ENCODE peak calls at places on chromosomes 3 and 15, in nine cellular contexts. E is ELF-1, L is NCI-H1105, O is EL, Q is right cardiac atrium, B is omental fat pad, G is GM04504, Z is hypothalamus, P is glomerular endothelial cell. F is an unnamed sample.

GRCh38 chr3:175266993-175267960 is 408.1 kb downstream of the NAALADL2 start:
- DNase-seq in L (no peak), E (no peak), O (peak), Z (no peak), P (no peak), Q (no peak), B (no peak), G (peak), F (no peak)

GRCh38 chr15:56587686-56588085 is 122.7 kb upstream of the MNS1 start:
- DNase-seq in E (no peak), O (peak), Q (no peak), Z (no peak), P (no peak), B (no peak), G (no peak), L (no peak), F (no peak)

GRCh38 chr3:142929109-142929508 is 34.4 kb downstream of the PAQR9 start:
- DNase-seq in B (no peak), Z (no peak), Q (peak), O (peak), P (no peak), G (no peak), E (peak), L (no peak), F (no peak)

GRCh38 chr15:60396100-60396499 is 1.7 kb downstream of the ANXA2 start:
- DNase-seq in O (peak), B (no peak), E (peak), Q (peak), G (no peak), L (no peak), Z (no peak), P (no peak), F (no peak)

GRCh38 chr3:170864525-170865208 is 5.3 kb downstream of the RPL22L1 start:
- DNase-seq in E (peak), Z (no peak), B (no peak), P (no peak), Q (no peak), O (peak), G (no peak), L (no peak), F (no peak)

GRCh38 chr3:53796161-53796560 is 50.1 kb downstream of the CHDH start:
- DNase-seq in P (no peak), Q (peak), O (no peak), B (no peak), G (no peak), Z (no peak), E (no peak), L (no peak), F (peak)

GRCh38 chr3:176032043-176032442 is 1165.2 kb downstream of the TBL1XR1 start:
- DNase-seq in E (no peak), L (no peak), P (no peak), O (peak), B (no peak), G (no peak), Z (no peak), Q (no peak), F (no peak)

GRCh38 chr3:86988235-86988634 is 2.7 kb downstream of the VGLL3 start:
- DNase-seq in P (no peak), Z (no peak), O (peak), E (no peak), Q (no peak), G (no peak), B (no peak), L (no peak), F (no peak)

GRCh38 chr3:46378426-46378942 is 7.7 kb downstream of the CCR5 start:
- DNase-seq in Q (peak), Z (peak), B (no peak), E (peak), O (peak), L (no peak), G (no peak), P (no peak), F (peak)

GRCh38 chr15:90425726-90426346 is 37.8 kb downstream of the IQGAP1 start:
- DNase-seq in Z (no peak), E (no peak), B (no peak), G (no peak), L (no peak), P (no peak), O (no peak), Q (no peak), F (no peak)

GRCh38 chr15:61687651-61688050 is 372.6 kb downstream of the VPS13C start:
- DNase-seq in E (no peak), Q (no peak), G (no peak), P (no peak), O (no peak), Z (no peak), L (no peak), B (no peak), F (no peak)

GRCh38 chr3:109707642-109708041 is 370.3 kb upstream of the DPPA4 start:
- DNase-seq in P (no peak), Q (no peak), E (no peak), O (peak), B (no peak), G (no peak), Z (no peak), L (no peak), F (no peak)

GRCh38 chr3:194632211-194632982 is 822 bp downstream of the TMEM44 start:
- DNase-seq in E (no peak), G (peak), P (no peak), O (peak), L (no peak), B (no peak), Z (no peak), Q (peak), F (no peak)

GRCh38 chr3:171811913-171812321 is 1.6 kb upstream of the PLD1 start:
- DNase-seq in P (no peak), L (no peak), O (peak), B (no peak), G (no peak), E (no peak), Q (no peak), Z (no peak), F (no peak)

GRCh38 chr3:11601446-11602241 is 42.1 kb downstream of the VGLL4 start:
- DNase-seq in L (no peak), O (no peak), Z (no peak), Q (peak), E (peak), G (no peak), P (no peak), B (no peak), F (peak)

GRCh38 chr3:184327171-184327570 is 10.2 kb upstream of the FAM131A start:
- DNase-seq in L (no peak), G (no peak), B (no peak), Z (no peak), Q (peak), E (no peak), P (no peak), O (no peak), F (no peak)

GRCh38 chr3:156010829-156011228 is 109.5 kb upstream of the KCNAB1 start:
- DNase-seq in Z (no peak), B (no peak), L (peak), G (no peak), O (no peak), P (no peak), E (no peak), Q (no peak), F (no peak)

GRCh38 chr3:175932586-175932985 is 1073.5 kb downstream of the NAALADL2 start:
- DNase-seq in L (no peak), Q (no peak), G (no peak), Z (no peak), P (no peak), O (peak), B (no peak), E (no peak), F (no peak)

GRCh38 chr15:25717861-25718504 is 145.1 kb downstream of the ATP10A start:
- DNase-seq in Z (no peak), P (no peak), B (no peak), E (no peak), O (no peak), L (no peak), Q (no peak), G (no peak), F (no peak)

GRCh38 chr3:69505770-69506407 is 120.0 kb upstream of the FRMD4B start:
- DNase-seq in Q (no peak), E (peak), G (no peak), P (no peak), Z (no peak), B (no peak), L (no peak), O (no peak), F (no peak)

GRCh38 chr3:20669184-20669583 is 483.2 kb upstream of the SGO1 start:
- DNase-seq in Z (no peak), G (no peak), O (no peak), P (no peak), B (no peak), E (no peak), L (no peak), Q (peak), F (no peak)